ENCODE peak calls at places on chromosomes 13 and 19, in ten cellular contexts. B is progenitor cell of endocrine pancreas, N is AG04449, Q is cardiac muscle cell, W is HCT116, L is AG10803, F is upper lobe of right lung, H is neural crest cell, S is GM06990, T is psoas muscle. A is an unnamed sample.

GRCh38 chr19:14139944-14140343 is 3.6 kb upstream of the ASF1B start:
- DNase-seq in B (no peak), N (no peak), Q (no peak), W (no peak), L (no peak), F (no peak), H (peak), S (no peak), T (peak), A (no peak)

GRCh38 chr19:18762125-18763023 is 28.7 kb downstream of the COMP start:
- DNase-seq in B (no peak), N (no peak), Q (peak), W (peak), L (no peak), F (peak), H (no peak), S (no peak), T (peak), A (no peak)

GRCh38 chr13:108146642-108147041 is 68.7 kb downstream of the LIG4 start:
- DNase-seq in B (no peak), N (no peak), Q (peak), W (no peak), L (no peak), F (no peak), H (no peak), S (no peak), T (no peak), A (no peak)

GRCh38 chr13:73870036-73870741 is 264.0 kb downstream of the KLF12 start:
- DNase-seq in B (no peak), N (peak), Q (no peak), W (no peak), L (peak), F (no peak), H (no peak), S (no peak), T (no peak), A (no peak)

GRCh38 chr13:41547253-41548000 is 90.1 kb downstream of the RGCC start:
- DNase-seq in B (no peak), N (no peak), Q (no peak), W (no peak), L (peak), F (no peak), H (peak), S (no peak), T (peak), A (no peak)

GRCh38 chr13:41222259-41222852 is 28.0 kb upstream of the KBTBD7 start:
- DNase-seq in B (peak), N (no peak), Q (peak), W (peak), L (peak), F (no peak), H (peak), S (no peak), T (no peak), A (no peak)

GRCh38 chr13:68506888-68507551 is 1276.9 kb upstream of the PCDH9 start:
- DNase-seq in B (no peak), N (no peak), Q (no peak), W (no peak), L (no peak), F (no peak), H (no peak), S (no peak), T (no peak), A (no peak)

GRCh38 chr19:50795665-50796073 is 5.5 kb downstream of the ACP4 start:
- DNase-seq in B (no peak), N (no peak), Q (no peak), W (no peak), L (no peak), F (no peak), H (no peak), S (peak), T (no peak), A (no peak)

GRCh38 chr19:5264453-5264852 is 76.2 kb downstream of the PTPRS start:
- DNase-seq in B (no peak), N (no peak), Q (no peak), W (no peak), L (no peak), F (no peak), H (no peak), S (no peak), T (no peak), A (no peak)

GRCh38 chr19:16591803-16592556 is 19.8 kb upstream of the SLC35E1 start:
- DNase-seq in B (no peak), N (no peak), Q (no peak), W (no peak), L (no peak), F (no peak), H (no peak), S (no peak), T (no peak), A (no peak)

GRCh38 chr13:74061939-74062595 is 72.1 kb downstream of the KLF12 start:
- DNase-seq in B (no peak), N (peak), Q (peak), W (no peak), L (peak), F (no peak), H (no peak), S (peak), T (no peak), A (no peak)

GRCh38 chr19:44476559-44477408 is 23.5 kb downstream of the ZNF180 start:
- DNase-seq in B (no peak), N (no peak), Q (peak), W (no peak), L (peak), F (no peak), H (no peak), S (no peak), T (no peak), A (no peak)

GRCh38 chr13:26050568-26051230 is 1.1 kb downstream of the SHISA2 start:
- DNase-seq in B (peak), N (no peak), Q (peak), W (no peak), L (no peak), F (peak), H (peak), S (no peak), T (peak), A (peak)

GRCh38 chr13:30810261-30810701 is 74.9 kb downstream of the ALOX5AP start:
- DNase-seq in B (no peak), N (no peak), Q (no peak), W (no peak), L (no peak), F (no peak), H (no peak), S (no peak), T (no peak), A (no peak)

GRCh38 chr13:40644838-40645620 is 21.4 kb downstream of the FOXO1 start:
- DNase-seq in B (no peak), N (no peak), Q (no peak), W (no peak), L (peak), F (no peak), H (no peak), S (no peak), T (no peak), A (no peak)

GRCh38 chr19:2428027-2428690 is 773 bp upstream of the TIMM13 start:
- DNase-seq in B (no peak), N (no peak), Q (no peak), W (no peak), L (peak), F (peak), H (no peak), S (peak), T (peak), A (no peak)

GRCh38 chr19:18435848-18436631 is 1.9 kb downstream of the ISYNA1 start:
- DNase-seq in B (no peak), N (no peak), Q (no peak), W (no peak), L (no peak), F (no peak), H (no peak), S (no peak), T (no peak), A (no peak)

GRCh38 chr19:13729859-13730258 is 34.5 kb upstream of the MRI1 start:
- DNase-seq in B (no peak), N (peak), Q (no peak), W (no peak), L (peak), F (no peak), H (no peak), S (no peak), T (no peak), A (no peak)

GRCh38 chr19:16066611-16067104 is 9.6 kb upstream of the TPM4 start:
- DNase-seq in B (no peak), N (no peak), Q (no peak), W (peak), L (peak), F (no peak), H (no peak), S (no peak), T (no peak), A (no peak)

GRCh38 chr19:35290381-35291135 is 1.4 kb upstream of the MAG start:
- DNase-seq in B (no peak), N (no peak), Q (no peak), W (no peak), L (no peak), F (no peak), H (no peak), S (no peak), T (no peak), A (no peak)

GRCh38 chr13:113296842-113297369 is at the start of gene LAMP1:
- DNase-seq in B (peak), N (peak), Q (peak), W (peak), L (peak), F (peak), H (peak), S (peak), T (peak), A (peak)
- TF ChIP-seq CTCF in B (no peak), N (no peak), Q (no peak), W (no peak), L (no peak), F (no peak), H (no peak), S (no peak), T (no peak), A (no peak)

GRCh38 chr13:110415669-110416068 is 108.6 kb downstream of the COL4A2 start:
- DNase-seq in B (no peak), N (no peak), Q (no peak), W (peak), L (no peak), F (no peak), H (no peak), S (no peak), T (no peak), A (no peak)
- TF ChIP-seq CTCF in B (no peak), N (no peak), Q (no peak), W (no peak), L (no peak), F (no peak), H (no peak), S (no peak), T (no peak), A (no peak)

DNA sequence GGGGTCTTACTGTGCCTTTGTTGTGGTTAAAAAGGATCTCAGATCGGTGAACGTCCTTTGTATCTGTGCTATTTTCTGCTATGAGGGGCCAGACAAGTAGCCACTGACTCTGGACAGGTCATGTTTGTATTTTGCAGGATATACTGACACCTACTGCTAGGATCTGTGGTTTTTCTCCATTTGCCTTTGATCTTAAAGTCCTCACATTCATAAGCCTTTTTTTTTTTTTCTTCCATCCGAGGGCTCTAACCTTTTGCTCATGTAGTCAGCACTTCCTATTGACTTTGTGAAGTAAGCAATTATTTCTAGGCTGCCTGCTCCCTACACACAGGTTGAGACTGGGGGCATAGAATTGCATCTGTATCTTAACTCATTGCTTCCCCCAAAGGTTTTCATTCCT is 106.2 kb downstream of the SLITRK5 start:
- DNase-seq in B (no peak), N (no peak), Q (peak), W (no peak), L (no peak), F (no peak), H (no peak), S (no peak), T (no peak), A (no peak)
- TF ChIP-seq CTCF in B (no peak), N (no peak), Q (no peak), W (no peak), L (no peak), F (no peak), H (no peak), S (no peak), T (no peak), A (no peak)

DNA sequence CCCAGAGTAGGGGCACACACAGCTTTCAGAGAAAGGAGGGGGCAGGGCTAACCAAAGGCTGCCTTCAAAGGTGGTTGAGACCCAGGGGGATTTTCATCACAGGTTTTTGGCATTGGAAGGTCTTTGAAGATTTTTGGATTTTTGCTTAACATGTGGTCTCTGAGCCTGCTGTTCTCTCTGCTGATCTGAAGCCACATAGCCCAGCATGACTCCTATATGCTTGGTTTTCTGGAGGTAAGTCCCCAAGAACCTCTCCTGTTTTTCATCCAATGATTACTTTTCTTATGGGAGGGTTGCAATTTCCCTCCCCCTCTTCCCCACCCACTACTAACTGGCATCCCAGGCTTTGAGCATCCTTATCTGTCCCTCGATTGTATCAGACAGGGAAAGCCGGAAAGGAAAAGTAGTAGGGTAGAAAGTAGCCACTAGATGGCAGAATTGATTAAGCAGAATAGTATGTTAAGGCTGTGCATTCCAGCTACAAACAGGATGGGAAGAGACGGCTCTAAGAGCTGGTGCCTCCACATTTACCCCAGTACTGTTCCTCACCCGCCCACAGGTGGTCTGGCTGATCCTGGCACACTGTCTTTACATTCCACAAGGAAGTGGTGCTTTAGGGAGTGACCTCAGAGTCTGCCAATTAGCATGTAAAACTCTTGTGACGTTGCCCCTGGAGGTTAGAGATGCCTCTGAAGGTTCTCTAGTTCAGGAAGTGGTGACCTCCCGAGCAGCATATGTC is 218.9 kb upstream of the EDNRB start:
- DNase-seq in B (no peak), N (peak), Q (peak), W (peak), L (peak), F (no peak), H (peak), S (peak), T (no peak), A (no peak)
- TF ChIP-seq CTCF in B (peak), N (peak), Q (peak), W (peak), L (peak), F (peak), H (peak), S (peak), T (peak), A (peak)

DNA sequence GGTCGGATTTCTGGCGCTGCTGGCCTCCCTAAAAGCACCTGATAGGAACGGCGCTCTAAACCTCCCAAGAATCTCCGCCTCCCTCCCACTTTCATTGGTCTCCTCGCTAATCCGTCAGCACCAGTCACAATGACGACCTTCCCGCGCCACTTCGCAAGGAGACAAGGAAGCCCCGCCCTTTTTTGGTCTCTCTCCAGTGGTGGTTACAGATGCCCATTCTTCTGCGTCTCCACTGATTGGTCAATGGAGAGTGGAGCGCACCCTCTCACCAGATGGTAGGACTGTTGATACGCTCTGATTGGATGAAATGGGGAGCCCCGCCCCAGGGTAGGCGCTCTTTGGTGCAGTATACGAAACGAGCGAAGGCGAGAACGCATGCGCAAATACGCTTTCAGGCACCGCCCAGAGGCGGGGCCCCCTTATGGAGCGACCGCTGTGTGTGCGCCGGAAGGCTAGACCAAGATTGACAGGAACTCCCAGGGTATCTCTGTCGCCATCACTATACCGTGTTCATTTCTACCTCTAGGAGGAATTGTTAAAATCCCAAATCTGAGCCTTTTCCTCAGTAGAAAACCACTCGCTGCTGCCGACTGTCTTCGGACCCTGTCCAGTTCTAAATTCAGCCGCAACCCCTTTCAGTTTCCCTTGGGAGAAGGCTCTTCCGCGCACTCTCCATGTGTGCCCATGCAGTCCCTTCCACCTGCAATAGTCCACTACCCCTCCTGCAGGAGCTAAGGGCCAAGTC is 617 bp upstream of the HNRNPL start:
- DNase-seq in B (peak), N (peak), Q (peak), W (peak), L (peak), F (peak), H (peak), S (peak), T (peak), A (peak)
- TF ChIP-seq CTCF in B (no peak), N (no peak), Q (peak), W (no peak), L (peak), F (peak), H (peak), S (no peak), T (peak), A (peak)

DNA sequence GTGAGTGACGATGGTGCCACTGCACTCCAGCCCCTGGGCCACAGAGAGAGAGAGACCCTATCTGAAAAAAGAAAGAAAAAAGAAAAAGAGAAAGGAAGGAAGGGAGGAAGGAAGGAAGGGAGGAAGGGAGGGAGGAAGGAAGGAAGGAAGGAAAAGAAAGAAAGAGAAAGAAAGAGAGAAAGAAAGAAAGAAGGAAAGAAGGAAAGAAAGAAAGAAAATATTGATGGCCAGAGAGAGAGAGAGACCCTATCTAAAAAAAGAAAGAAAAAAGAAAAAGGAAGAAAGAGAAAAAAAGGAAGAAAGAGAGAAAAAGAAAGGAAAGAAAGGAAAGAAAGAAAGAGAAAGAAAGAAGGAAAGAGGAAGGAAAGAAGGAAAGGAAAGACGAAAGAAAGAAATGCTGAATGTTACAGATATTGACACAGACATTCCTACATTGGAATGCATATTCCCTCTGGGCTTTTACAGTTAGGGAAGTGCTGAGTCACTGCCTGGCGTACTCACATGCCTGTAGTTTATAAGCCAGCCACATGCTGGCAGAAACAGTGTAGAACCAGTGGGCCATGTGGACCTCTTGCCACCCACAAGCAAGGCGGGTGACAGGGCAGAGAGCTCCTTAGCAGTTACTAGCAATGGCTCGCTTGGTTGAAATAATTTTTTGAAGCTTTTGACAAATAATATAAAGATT is 34.6 kb upstream of the SLC46A3 start:
- DNase-seq in B (no peak), N (peak), Q (peak), W (peak), L (peak), F (peak), H (no peak), S (no peak), T (no peak), A (no peak)
- TF ChIP-seq CTCF in B (no peak), N (no peak), Q (peak), W (no peak), L (peak), F (peak), H (no peak), S (no peak), T (no peak), A (peak)

GRCh38 chr19:52592301-52592700 is 22.2 kb downstream of the ZNF701 start:
- DNase-seq in B (no peak), N (no peak), Q (no peak), W (no peak), L (no peak), F (no peak), H (no peak), S (no peak), T (no peak), A (no peak)

GRCh38 chr19:52585101-52585500 is 15.0 kb downstream of the ZNF701 start:
- DNase-seq in B (no peak), N (no peak), Q (no peak), W (no peak), L (no peak), F (no peak), H (no peak), S (no peak), T (no peak), A (no peak)

GRCh38 chr19:52585604-52586003 is 15.5 kb downstream of the ZNF701 start:
- DNase-seq in B (no peak), N (no peak), Q (no peak), W (no peak), L (no peak), F (no peak), H (no peak), S (no peak), T (no peak), A (no peak)

DNA sequence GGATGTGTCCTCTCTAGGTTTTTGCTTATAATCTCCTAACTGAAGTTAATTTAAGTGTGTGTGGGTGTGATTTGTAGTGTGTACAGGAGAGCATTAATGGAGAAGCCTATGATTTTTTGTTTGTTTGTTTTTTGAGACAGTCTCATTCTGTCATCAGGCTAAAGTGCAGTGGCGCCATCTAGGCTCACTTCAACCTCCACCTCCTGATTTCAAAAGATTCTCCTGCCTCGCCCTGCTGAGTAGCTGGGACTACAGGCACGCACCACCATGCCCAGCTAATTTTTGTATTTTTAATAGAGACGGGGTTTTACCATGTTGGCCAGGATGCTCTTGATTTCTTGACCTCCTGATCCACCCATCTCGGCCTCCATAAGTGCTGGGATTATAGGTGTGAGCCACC is 20.6 kb downstream of the ZNF701 start:
- DNase-seq in B (no peak), N (no peak), Q (no peak), W (no peak), L (no peak), F (no peak), H (no peak), S (no peak), T (no peak), A (no peak)
- TF ChIP-seq CTCF in B (peak), N (no peak), Q (no peak), W (no peak), L (no peak), F (no peak), H (peak), S (no peak), T (no peak), A (peak)

DNA sequence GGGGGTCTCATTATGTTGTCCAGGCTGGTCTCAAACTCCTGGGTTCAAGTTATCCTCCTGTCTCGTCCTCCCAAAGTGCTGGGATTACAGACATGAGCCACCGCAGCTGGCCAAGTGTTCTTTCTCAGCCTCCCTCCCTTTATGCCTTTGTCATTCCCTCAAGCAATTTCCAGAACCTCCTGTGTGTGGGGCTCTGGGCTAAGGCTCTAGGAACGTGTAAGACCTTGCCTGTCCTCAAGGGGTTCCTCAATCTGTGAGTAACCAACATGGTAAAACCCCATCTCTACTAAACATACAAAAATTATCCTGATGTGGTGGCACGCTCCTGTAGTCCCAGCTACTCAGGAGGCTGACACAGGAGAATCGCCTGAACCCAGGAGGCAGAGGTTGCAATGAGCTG is 15.5 kb upstream of the SPACA4 start:
- DNase-seq in B (no peak), N (no peak), Q (no peak), W (no peak), L (peak), F (no peak), H (no peak), S (no peak), T (no peak), A (no peak)
- TF ChIP-seq CTCF in B (no peak), N (no peak), Q (peak), W (peak), L (no peak), F (no peak), H (peak), S (no peak), T (no peak), A (no peak)

A was measured in type B pancreatic cell.